ENCODE peak calls at places on chromosome 2, in six cellular contexts. L, C, Z, V, A and X are unnamed samples.

GRCh38 chr2:102891261-102891660 is 129.4 kb downstream of the TMEM182 start:
- DNase-seq in L (no peak), C (no peak), Z (no peak), V (no peak), A (no peak), X (no peak)

GRCh38 chr2:237896507-237896892 is 37.1 kb downstream of the RAMP1 start:
- DNase-seq in L (no peak), C (peak; percentile 20), Z (no peak), V (no peak), A (no peak), X (no peak)

GRCh38 chr2:129092871-129093385 is 774.3 kb upstream of the HS6ST1 start:
- DNase-seq in L (no peak), C (no peak), Z (no peak), V (no peak), A (no peak), X (no peak)

GRCh38 chr2:1884933-1885580 is 140.7 kb upstream of the PXDN start:
- DNase-seq in L (no peak), C (peak; percentile 37), Z (no peak), V (no peak), A (no peak), X (no peak)

GRCh38 chr2:235026649-235027557 is 75.1 kb downstream of the SH3BP4 start:
- DNase-seq in L (no peak), C (peak; percentile 69), Z (no peak), V (no peak), A (no peak), X (no peak)

GRCh38 chr2:235697041-235697440 is 203.2 kb downstream of the AGAP1 start:
- DNase-seq in L (no peak), C (no peak), Z (no peak), V (no peak), A (no peak), X (no peak)

GRCh38 chr2:66696856-66697255 is 261.9 kb downstream of the MEIS1 start:
- DNase-seq in L (no peak), C (no peak), Z (no peak), V (no peak), A (no peak), X (no peak)

GRCh38 chr2:64651590-64651989 is 2.1 kb downstream of the SERTAD2 start:
- DNase-seq in L (no peak), C (no peak), Z (no peak), V (no peak), A (no peak), X (no peak)